ENCODE peak calls at places on chromosomes 2 and 18, in nine cellular contexts. One of them, this sample, is unnamed.

GRCh38 chr2:61434314-61434713 is 36.6 kb downstream of the USP34 start:
- DNase-seq in caudate nucleus: no peak
- DNase-seq in omental fat pad: no peak
- DNase-seq in activated CD4-positive, alpha-beta T cell treated with anti-CD3 and anti-CD28 coated beads, Interleukin-2, amount 10 ng/mL, durations not matched to agents 7 days and 5 days: no peak
- DNase-seq in sigmoid colon: no peak
- DNase-seq in activated CD4-positive, CD25-positive, alpha-beta regulatory T cell treated with anti-CD3 and anti-CD28 coated beads, Interleukin-2, amount 50 U/mL, for 72 hours: no peak
- DNase-seq in gastrocnemius medialis: peak; percentile 97
- DNase-seq in astrocyte of the spinal cord: no peak
- DNase-seq in activated CD8-positive, alpha-beta memory T cell treated with anti-CD3 and anti-CD28 coated beads for 1 hour: no peak
- DNase-seq in this sample: no peak

GRCh38 chr18:35242426-35242825 is 1.6 kb downstream of the ZNF397 start:
- DNase-seq in caudate nucleus: no peak
- DNase-seq in omental fat pad: no peak
- DNase-seq in activated CD4-positive, alpha-beta T cell treated with anti-CD3 and anti-CD28 coated beads, Interleukin-2, amount 10 ng/mL, durations not matched to agents 7 days and 5 days: no peak
- DNase-seq in sigmoid colon: no peak
- DNase-seq in activated CD4-positive, CD25-positive, alpha-beta regulatory T cell treated with anti-CD3 and anti-CD28 coated beads, Interleukin-2, amount 50 U/mL, for 72 hours: no peak
- DNase-seq in gastrocnemius medialis: no peak
- DNase-seq in astrocyte of the spinal cord: no peak
- DNase-seq in activated CD8-positive, alpha-beta memory T cell treated with anti-CD3 and anti-CD28 coated beads for 1 hour: no peak
- DNase-seq in this sample: no peak

GRCh38 chr2:199457147-199458016 is at the start of gene SATB2:
- DNase-seq in caudate nucleus: no peak
- DNase-seq in omental fat pad: no peak
- DNase-seq in activated CD4-positive, alpha-beta T cell treated with anti-CD3 and anti-CD28 coated beads, Interleukin-2, amount 10 ng/mL, durations not matched to agents 7 days and 5 days: no peak
- DNase-seq in sigmoid colon: peak; percentile 67
- DNase-seq in activated CD4-positive, CD25-positive, alpha-beta regulatory T cell treated with anti-CD3 and anti-CD28 coated beads, Interleukin-2, amount 50 U/mL, for 72 hours: no peak
- DNase-seq in gastrocnemius medialis: no peak
- DNase-seq in astrocyte of the spinal cord: peak; percentile 67
- DNase-seq in activated CD8-positive, alpha-beta memory T cell treated with anti-CD3 and anti-CD28 coated beads for 1 hour: no peak
- DNase-seq in this sample: peak; percentile 81

GRCh38 chr2:216678813-216679657 is 16.3 kb downstream of the IGFBP5 start:
- DNase-seq in caudate nucleus: no peak
- DNase-seq in omental fat pad: no peak
- DNase-seq in activated CD4-positive, alpha-beta T cell treated with anti-CD3 and anti-CD28 coated beads, Interleukin-2, amount 10 ng/mL, durations not matched to agents 7 days and 5 days: no peak
- DNase-seq in sigmoid colon: peak; percentile 63
- DNase-seq in activated CD4-positive, CD25-positive, alpha-beta regulatory T cell treated with anti-CD3 and anti-CD28 coated beads, Interleukin-2, amount 50 U/mL, for 72 hours: no peak
- DNase-seq in gastrocnemius medialis: no peak
- DNase-seq in astrocyte of the spinal cord: no peak
- DNase-seq in activated CD8-positive, alpha-beta memory T cell treated with anti-CD3 and anti-CD28 coated beads for 1 hour: no peak
- DNase-seq in this sample: no peak

GRCh38 chr2:200613692-200614091 is 27.9 kb downstream of the AOX1 start:
- DNase-seq in caudate nucleus: no peak
- DNase-seq in omental fat pad: no peak
- DNase-seq in activated CD4-positive, alpha-beta T cell treated with anti-CD3 and anti-CD28 coated beads, Interleukin-2, amount 10 ng/mL, durations not matched to agents 7 days and 5 days: no peak
- DNase-seq in sigmoid colon: no peak
- DNase-seq in activated CD4-positive, CD25-positive, alpha-beta regulatory T cell treated with anti-CD3 and anti-CD28 coated beads, Interleukin-2, amount 50 U/mL, for 72 hours: no peak
- DNase-seq in gastrocnemius medialis: no peak
- DNase-seq in astrocyte of the spinal cord: no peak
- DNase-seq in activated CD8-positive, alpha-beta memory T cell treated with anti-CD3 and anti-CD28 coated beads for 1 hour: no peak
- DNase-seq in this sample: no peak

GRCh38 chr2:128808462-128809255 is 490.0 kb upstream of the HS6ST1 start:
- DNase-seq in caudate nucleus: no peak
- DNase-seq in omental fat pad: no peak
- DNase-seq in activated CD4-positive, alpha-beta T cell treated with anti-CD3 and anti-CD28 coated beads, Interleukin-2, amount 10 ng/mL, durations not matched to agents 7 days and 5 days: no peak
- DNase-seq in sigmoid colon: no peak
- DNase-seq in activated CD4-positive, CD25-positive, alpha-beta regulatory T cell treated with anti-CD3 and anti-CD28 coated beads, Interleukin-2, amount 50 U/mL, for 72 hours: no peak
- DNase-seq in gastrocnemius medialis: peak; percentile 73
- DNase-seq in astrocyte of the spinal cord: peak; percentile 4
- DNase-seq in activated CD8-positive, alpha-beta memory T cell treated with anti-CD3 and anti-CD28 coated beads for 1 hour: no peak
- DNase-seq in this sample: no peak

GRCh38 chr18:986071-986470 is 81.4 kb downstream of the ADCYAP1 start:
- DNase-seq in caudate nucleus: no peak
- DNase-seq in omental fat pad: no peak
- DNase-seq in activated CD4-positive, alpha-beta T cell treated with anti-CD3 and anti-CD28 coated beads, Interleukin-2, amount 10 ng/mL, durations not matched to agents 7 days and 5 days: no peak
- DNase-seq in sigmoid colon: no peak
- DNase-seq in activated CD4-positive, CD25-positive, alpha-beta regulatory T cell treated with anti-CD3 and anti-CD28 coated beads, Interleukin-2, amount 50 U/mL, for 72 hours: no peak
- DNase-seq in gastrocnemius medialis: no peak
- DNase-seq in astrocyte of the spinal cord: no peak
- DNase-seq in activated CD8-positive, alpha-beta memory T cell treated with anti-CD3 and anti-CD28 coated beads for 1 hour: no peak
- DNase-seq in this sample: no peak

GRCh38 chr2:174901075-174901474 is 104.1 kb downstream of the CHN1 start:
- DNase-seq in caudate nucleus: no peak
- DNase-seq in omental fat pad: no peak
- DNase-seq in activated CD4-positive, alpha-beta T cell treated with anti-CD3 and anti-CD28 coated beads, Interleukin-2, amount 10 ng/mL, durations not matched to agents 7 days and 5 days: peak; percentile 22
- DNase-seq in sigmoid colon: no peak
- DNase-seq in activated CD4-positive, CD25-positive, alpha-beta regulatory T cell treated with anti-CD3 and anti-CD28 coated beads, Interleukin-2, amount 50 U/mL, for 72 hours: no peak
- DNase-seq in gastrocnemius medialis: no peak
- DNase-seq in astrocyte of the spinal cord: no peak
- DNase-seq in activated CD8-positive, alpha-beta memory T cell treated with anti-CD3 and anti-CD28 coated beads for 1 hour: no peak
- DNase-seq in this sample: no peak

GRCh38 chr2:218547978-218548377 is 20.2 kb downstream of the USP37 start:
- DNase-seq in caudate nucleus: no peak
- DNase-seq in omental fat pad: no peak
- DNase-seq in activated CD4-positive, alpha-beta T cell treated with anti-CD3 and anti-CD28 coated beads, Interleukin-2, amount 10 ng/mL, durations not matched to agents 7 days and 5 days: no peak
- DNase-seq in sigmoid colon: no peak
- DNase-seq in activated CD4-positive, CD25-positive, alpha-beta regulatory T cell treated with anti-CD3 and anti-CD28 coated beads, Interleukin-2, amount 50 U/mL, for 72 hours: no peak
- DNase-seq in gastrocnemius medialis: no peak
- DNase-seq in astrocyte of the spinal cord: no peak
- DNase-seq in activated CD8-positive, alpha-beta memory T cell treated with anti-CD3 and anti-CD28 coated beads for 1 hour: no peak
- DNase-seq in this sample: no peak

GRCh38 chr2:207727256-207727655 is 15.8 kb downstream of the CCNYL1 start:
- DNase-seq in caudate nucleus: no peak
- DNase-seq in omental fat pad: no peak
- DNase-seq in activated CD4-positive, alpha-beta T cell treated with anti-CD3 and anti-CD28 coated beads, Interleukin-2, amount 10 ng/mL, durations not matched to agents 7 days and 5 days: no peak
- DNase-seq in sigmoid colon: no peak
- DNase-seq in activated CD4-positive, CD25-positive, alpha-beta regulatory T cell treated with anti-CD3 and anti-CD28 coated beads, Interleukin-2, amount 50 U/mL, for 72 hours: no peak
- DNase-seq in gastrocnemius medialis: no peak
- DNase-seq in astrocyte of the spinal cord: no peak
- DNase-seq in activated CD8-positive, alpha-beta memory T cell treated with anti-CD3 and anti-CD28 coated beads for 1 hour: no peak
- DNase-seq in this sample: no peak

GRCh38 chr2:218387369-218388194 is 5.5 kb downstream of the SLC11A1 start:
- DNase-seq in caudate nucleus: no peak
- DNase-seq in omental fat pad: no peak
- DNase-seq in activated CD4-positive, alpha-beta T cell treated with anti-CD3 and anti-CD28 coated beads, Interleukin-2, amount 10 ng/mL, durations not matched to agents 7 days and 5 days: no peak
- DNase-seq in sigmoid colon: peak; percentile 75
- DNase-seq in activated CD4-positive, CD25-positive, alpha-beta regulatory T cell treated with anti-CD3 and anti-CD28 coated beads, Interleukin-2, amount 50 U/mL, for 72 hours: no peak
- DNase-seq in gastrocnemius medialis: no peak
- DNase-seq in astrocyte of the spinal cord: peak; percentile 79
- DNase-seq in activated CD8-positive, alpha-beta memory T cell treated with anti-CD3 and anti-CD28 coated beads for 1 hour: no peak
- DNase-seq in this sample: no peak

GRCh38 chr2:174593574-174594203 is 3.9 kb downstream of the WIPF1 start:
- DNase-seq in caudate nucleus: no peak
- DNase-seq in omental fat pad: no peak
- DNase-seq in activated CD4-positive, alpha-beta T cell treated with anti-CD3 and anti-CD28 coated beads, Interleukin-2, amount 10 ng/mL, durations not matched to agents 7 days and 5 days: peak; percentile 88
- DNase-seq in sigmoid colon: no peak
- DNase-seq in activated CD4-positive, CD25-positive, alpha-beta regulatory T cell treated with anti-CD3 and anti-CD28 coated beads, Interleukin-2, amount 50 U/mL, for 72 hours: no peak
- DNase-seq in gastrocnemius medialis: no peak
- DNase-seq in astrocyte of the spinal cord: peak; percentile 90
- DNase-seq in activated CD8-positive, alpha-beta memory T cell treated with anti-CD3 and anti-CD28 coated beads for 1 hour: peak; percentile 37
- DNase-seq in this sample: peak; percentile 81

GRCh38 chr18:78720456-78721250 is 259.0 kb upstream of the SALL3 start:
- DNase-seq in caudate nucleus: no peak
- DNase-seq in omental fat pad: no peak
- DNase-seq in activated CD4-positive, alpha-beta T cell treated with anti-CD3 and anti-CD28 coated beads, Interleukin-2, amount 10 ng/mL, durations not matched to agents 7 days and 5 days: no peak
- DNase-seq in sigmoid colon: peak; percentile 70
- DNase-seq in activated CD4-positive, CD25-positive, alpha-beta regulatory T cell treated with anti-CD3 and anti-CD28 coated beads, Interleukin-2, amount 50 U/mL, for 72 hours: no peak
- DNase-seq in gastrocnemius medialis: no peak
- DNase-seq in astrocyte of the spinal cord: no peak
- DNase-seq in activated CD8-positive, alpha-beta memory T cell treated with anti-CD3 and anti-CD28 coated beads for 1 hour: no peak
- DNase-seq in this sample: no peak

GRCh38 chr2:231965118-231965517 is 3.6 kb downstream of the DIS3L2 start:
- DNase-seq in caudate nucleus: no peak
- DNase-seq in omental fat pad: no peak
- DNase-seq in activated CD4-positive, alpha-beta T cell treated with anti-CD3 and anti-CD28 coated beads, Interleukin-2, amount 10 ng/mL, durations not matched to agents 7 days and 5 days: no peak
- DNase-seq in sigmoid colon: no peak
- DNase-seq in activated CD4-positive, CD25-positive, alpha-beta regulatory T cell treated with anti-CD3 and anti-CD28 coated beads, Interleukin-2, amount 50 U/mL, for 72 hours: no peak
- DNase-seq in gastrocnemius medialis: no peak
- DNase-seq in astrocyte of the spinal cord: no peak
- DNase-seq in activated CD8-positive, alpha-beta memory T cell treated with anti-CD3 and anti-CD28 coated beads for 1 hour: no peak
- DNase-seq in this sample: no peak

GRCh38 chr2:131040661-131041401 is 52.4 kb downstream of the FAM168B start:
- DNase-seq in caudate nucleus: peak; percentile 78
- DNase-seq in omental fat pad: no peak
- DNase-seq in activated CD4-positive, alpha-beta T cell treated with anti-CD3 and anti-CD28 coated beads, Interleukin-2, amount 10 ng/mL, durations not matched to agents 7 days and 5 days: peak; percentile 32
- DNase-seq in sigmoid colon: peak; percentile 57
- DNase-seq in activated CD4-positive, CD25-positive, alpha-beta regulatory T cell treated with anti-CD3 and anti-CD28 coated beads, Interleukin-2, amount 50 U/mL, for 72 hours: no peak
- DNase-seq in gastrocnemius medialis: peak; percentile 25
- DNase-seq in astrocyte of the spinal cord: no peak
- DNase-seq in activated CD8-positive, alpha-beta memory T cell treated with anti-CD3 and anti-CD28 coated beads for 1 hour: no peak
- DNase-seq in this sample: no peak

GRCh38 chr2:169291517-169291916 is 70.8 kb downstream of the LRP2 start:
- DNase-seq in caudate nucleus: no peak
- DNase-seq in omental fat pad: no peak
- DNase-seq in activated CD4-positive, alpha-beta T cell treated with anti-CD3 and anti-CD28 coated beads, Interleukin-2, amount 10 ng/mL, durations not matched to agents 7 days and 5 days: no peak
- DNase-seq in sigmoid colon: no peak
- DNase-seq in activated CD4-positive, CD25-positive, alpha-beta regulatory T cell treated with anti-CD3 and anti-CD28 coated beads, Interleukin-2, amount 50 U/mL, for 72 hours: no peak
- DNase-seq in gastrocnemius medialis: no peak
- DNase-seq in astrocyte of the spinal cord: no peak
- DNase-seq in activated CD8-positive, alpha-beta memory T cell treated with anti-CD3 and anti-CD28 coated beads for 1 hour: no peak
- DNase-seq in this sample: no peak